ENCODE peak calls at places on chromosomes 12 and 14, in six cellular contexts. G, S, N, E, K and R are unnamed samples.
A peak's percentile ranks its signal among the peaks of the same experiment; 100 is the strongest.

GRCh38 chr12:111298583-111299436 is 70.1 kb downstream of the PHETA1 start:
- DNase-seq in E (peak; percentile 44), S (peak; percentile 71), N (peak; percentile 31), G (peak; percentile 64), K (no peak), R (peak; percentile 66)

GRCh38 chr12:118874698-118875548 is 106.4 kb upstream of the SRRM4 start:
- DNase-seq in K (no peak), E (no peak), N (no peak), G (no peak), S (no peak), R (no peak)

GRCh38 chr12:4031703-4032291 is 158.6 kb upstream of the PARP11 start:
- DNase-seq in S (no peak), G (peak; percentile 16), N (peak; percentile 20), K (peak; percentile 67), E (peak; percentile 54), R (peak; percentile 18)

GRCh38 chr14:42391146-42391821 is 784.6 kb downstream of the LRFN5 start:
- DNase-seq in N (no peak), E (no peak), S (no peak), K (no peak), G (no peak), R (no peak)

GRCh38 chr12:102438823-102439205 is 41.5 kb downstream of the IGF1 start:
- DNase-seq in N (no peak), S (no peak), K (no peak), G (no peak), E (peak; percentile 36), R (no peak)

GRCh38 chr14:104680806-104681688 is 8.4 kb upstream of the INF2 start:
- DNase-seq in N (peak; percentile 85), K (peak; percentile 85), E (peak; percentile 82), G (peak; percentile 86), S (peak; percentile 86), R (peak; percentile 86)

GRCh38 chr14:103103461-103104388 is 9.2 kb downstream of the EXOC3L4 start:
- DNase-seq in G (peak; percentile 95), S (no peak), N (peak; percentile 35), E (peak; percentile 77), K (peak; percentile 65), R (peak; percentile 79)

GRCh38 chr14:94081386-94081820 is 293 bp downstream of the IFI27L1 start:
- DNase-seq in G (no peak), S (no peak), E (no peak), K (no peak), N (no peak), R (no peak)

GRCh38 chr12:87430444-87430843 is 598.8 kb downstream of the C12orf50 start:
- DNase-seq in E (no peak), N (no peak), G (no peak), S (no peak), K (no peak), R (peak; percentile 61)

GRCh38 chr12:115004469-115005146 is 320.6 kb upstream of the TBX3 start:
- DNase-seq in G (peak; percentile 70), S (no peak), N (no peak), K (no peak), E (peak; percentile 41), R (no peak)

GRCh38 chr14:75279739-75280447 is 1.3 kb downstream of the FOS start:
- DNase-seq in S (no peak), G (no peak), N (peak; percentile 27), K (peak; percentile 51), E (peak; percentile 31), R (no peak)

GRCh38 chr14:34234258-34234657 is 227.8 kb downstream of the SPTSSA start:
- DNase-seq in S (no peak), K (no peak), E (no peak), G (no peak), N (no peak), R (no peak)

GRCh38 chr12:48758186-48758585 is 30.7 kb downstream of the ADCY6 start:
- DNase-seq in E (no peak), S (no peak), N (no peak), K (no peak), G (peak; percentile 29), R (no peak)

GRCh38 chr12:106021516-106021915 is 117.2 kb downstream of the NUAK1 start:
- DNase-seq in G (no peak), S (no peak), N (no peak), E (no peak), K (no peak), R (peak; percentile 63)

GRCh38 chr14:93729993-93730392 is 58.3 kb downstream of the PRIMA1 start:
- DNase-seq in N (no peak), K (no peak), E (no peak), G (no peak), S (peak; percentile 76), R (no peak)

GRCh38 chr12:11171145-11171952 is at the start of gene SMIM10L1:
- DNase-seq in G (peak; percentile 96), S (peak; percentile 92), N (peak; percentile 94), E (peak; percentile 95), K (peak; percentile 95), R (peak; percentile 95)

GRCh38 chr14:21136024-21136423 is 19.8 kb downstream of the OR5AU1 start:
- DNase-seq in K (no peak), S (no peak), G (peak; percentile 20), N (peak; percentile 12), E (peak; percentile 10), R (peak; percentile 26)

GRCh38 chr12:14259481-14260010 is 105.9 kb upstream of the ATF7IP start:
- DNase-seq in S (no peak), K (no peak), E (no peak), G (no peak), N (no peak), R (no peak)

GRCh38 chr12:62911288-62911687 is 23.7 kb downstream of the PPM1H start:
- DNase-seq in E (no peak), G (no peak), S (no peak), N (no peak), K (no peak), R (no peak)

GRCh38 chr12:88420460-88420859 is 159.8 kb downstream of the KITLG start:
- DNase-seq in N (peak; percentile 94), K (no peak), S (no peak), E (peak; percentile 83), G (peak; percentile 16), R (peak; percentile 97)

GRCh38 chr12:71277866-71278265 is 120.1 kb upstream of the TSPAN8 start:
- DNase-seq in G (no peak), E (no peak), S (no peak), K (no peak), N (no peak), R (no peak)
- TF ChIP-seq CTCF in G (no peak), E (no peak), S (no peak), K (no peak), N (no peak), R (no peak)

GRCh38 chr14:96037891-96038557 is 1.1 kb upstream of the C14orf132 start:
- DNase-seq in E (peak; percentile 39), N (no peak), K (peak; percentile 74), G (peak; percentile 49), S (no peak), R (peak; percentile 43)

GRCh38 chr14:96040836-96041371 is 1.7 kb downstream of the C14orf132 start:
- DNase-seq in K (no peak), S (no peak), G (no peak), E (peak; percentile 44), N (peak; percentile 66), R (no peak)

GRCh38 chr14:96038920-96039632 is at the start of gene C14orf132:
- DNase-seq in S (peak; percentile 82), G (peak; percentile 30), E (peak; percentile 58), K (peak; percentile 71), N (peak; percentile 48), R (peak; percentile 68)

GRCh38 chr14:96039633-96040311 is 610 bp downstream of the C14orf132 start:
- DNase-seq in K (no peak), N (peak; percentile 16), G (peak; percentile 18), E (peak; percentile 32), S (peak; percentile 68), R (peak; percentile 42)

DNA sequence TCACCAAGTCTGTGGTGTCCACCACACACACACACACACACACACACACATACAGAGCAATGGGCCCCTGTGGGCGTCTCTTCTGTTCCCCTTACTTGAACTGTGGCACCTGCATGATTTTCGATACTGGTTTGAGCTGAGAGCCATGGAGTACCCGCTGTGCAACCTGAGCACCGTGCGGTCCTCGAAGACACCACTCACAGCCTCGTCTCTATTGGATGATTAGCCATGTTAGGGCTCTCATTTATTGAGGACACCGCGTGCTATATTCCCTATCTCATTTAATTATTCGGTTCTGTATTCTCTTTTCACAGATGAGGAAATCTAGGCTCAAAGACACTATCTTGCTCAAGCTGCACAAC is 623 bp upstream of the C14orf132 start:
- DNase-seq in N (no peak), K (no peak), S (no peak), E (no peak), G (no peak), R (no peak)
- H3K4me3 ChIP-seq in N (peak overlapping the region; percentile 98), K (peak overlapping the region; percentile 56), S (peak overlapping the region; percentile 82), E (peak overlapping the region; percentile 82), G (peak overlapping the region; percentile 87), R (peak overlapping the region; percentile 89)

GRCh38 chr12:1665366-1665765 is 25.5 kb upstream of the ADIPOR2 start:
- DNase-seq in S (no peak), N (no peak), K (no peak), G (no peak), E (no peak), R (no peak)

GRCh38 chr12:1668833-1669543 is 21.9 kb upstream of the ADIPOR2 start:
- DNase-seq in E (peak; percentile 47), K (peak; percentile 64), G (no peak), N (no peak), S (no peak), R (no peak)

GRCh38 chr12:1666215-1666614 is 24.7 kb upstream of the ADIPOR2 start:
- DNase-seq in E (no peak), K (no peak), N (no peak), S (no peak), G (no peak), R (no peak)

GRCh38 chr12:1663440-1664132 is 27.3 kb upstream of the ADIPOR2 start:
- DNase-seq in S (no peak), G (no peak), E (no peak), K (no peak), N (no peak), R (no peak)

GRCh38 chr12:1666685-1667162 is 24.1 kb upstream of the ADIPOR2 start:
- DNase-seq in K (no peak), S (no peak), G (no peak), N (no peak), E (no peak), R (no peak)
- TF ChIP-seq CTCF in K (no peak), S (no peak), G (no peak), N (no peak), E (no peak), R (no peak)

DNA sequence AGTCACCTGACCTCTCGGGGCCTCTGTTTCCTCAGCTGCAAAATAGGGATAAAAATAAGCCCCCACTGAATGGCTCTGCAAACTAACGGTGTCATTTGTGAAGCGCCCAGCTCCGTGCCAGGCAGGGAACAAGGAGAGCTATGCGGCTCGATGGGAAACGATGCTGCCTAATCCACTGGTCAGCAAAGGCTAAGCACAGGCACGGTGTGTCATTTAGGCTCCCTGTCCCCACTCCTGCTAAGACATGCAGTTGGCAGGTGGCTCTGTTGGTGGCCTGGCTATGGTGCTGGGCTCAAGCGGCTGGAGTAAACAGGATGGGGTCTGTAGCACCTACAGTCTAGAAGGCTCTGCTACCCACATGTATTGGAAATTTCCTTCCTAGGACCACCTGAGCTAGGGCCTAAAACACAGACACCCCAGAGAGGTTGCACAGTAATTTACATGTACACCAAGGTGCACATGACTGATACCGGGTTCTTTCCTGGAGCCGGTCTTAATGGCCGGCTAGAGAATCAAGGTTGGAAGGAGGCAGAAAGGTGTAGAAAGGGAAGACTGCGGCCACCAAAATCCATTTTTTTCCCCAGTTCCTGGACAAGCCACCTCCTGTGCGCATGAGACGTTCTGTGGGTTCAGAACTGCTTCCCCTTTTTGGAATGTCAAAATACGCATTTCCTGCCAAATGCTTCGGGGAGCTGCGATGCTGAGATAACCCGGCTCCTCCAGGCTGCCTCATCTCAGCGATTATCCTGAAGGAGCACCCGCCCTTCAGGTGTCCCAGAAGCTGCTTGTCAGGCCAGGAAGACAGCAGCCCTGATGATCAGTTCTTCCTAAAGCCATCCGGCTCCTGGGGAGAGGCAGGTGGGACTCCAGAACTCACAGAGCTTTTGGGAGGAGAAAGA is 1.0 kb downstream of the CACNA2D4 start:
- DNase-seq in S (peak; percentile 33), G (no peak), E (no peak), N (no peak), K (peak; percentile 51), R (no peak)
- H3K4me3 ChIP-seq in S (no peak overlapping the region), G (no peak overlapping the region), E (no peak overlapping the region), N (no peak overlapping the region), K (peak overlapping the region; percentile 40), R (no peak overlapping the region)